ENCODE peak calls at places on chromosome 11, in eight cellular contexts. T is body of pancreas, J is IMR-90, Z is transverse colon, X is tibial nerve, M is sigmoid colon, Y is adrenal gland, A is stomach. L is an unnamed sample. For H3K36me3, the result is how much of the 10 kb centered on the place peaks cover.

GRCh38 chr11:3971756-3972404 is 116.4 kb downstream of the STIM1 start:
- DNase-seq in T (no peak), J (peak), Z (no peak), X (no peak), M (no peak), Y (no peak), A (no peak), L (no peak)

GRCh38 chr11:121777056-121777455 is 324.3 kb upstream of the SORL1-AS1 start:
- DNase-seq in T (no peak), J (no peak), Z (no peak), X (no peak), M (no peak), Y (no peak), A (no peak), L (no peak)

GRCh38 chr11:44854146-44854545 is 96.5 kb downstream of the TP53I11 start:
- DNase-seq in T (peak), J (no peak), Z (no peak), X (no peak), M (no peak), Y (no peak), A (no peak), L (no peak)

GRCh38 chr11:119474682-119475596 is 52.0 kb upstream of the THY1 start:
- DNase-seq in T (peak), J (peak), Z (peak), X (peak), M (peak), Y (peak), A (peak), L (no peak)

GRCh38 chr11:109946322-109946846 is 146.8 kb upstream of the ZC3H12C start:
- DNase-seq in T (peak), J (peak), Z (peak), X (peak), M (peak), Y (peak), A (peak), L (peak)

GRCh38 chr11:115652094-115652493 is 147.9 kb upstream of the CADM1 start:
- DNase-seq in T (no peak), J (no peak), Z (no peak), X (no peak), M (no peak), Y (no peak), A (no peak), L (no peak)

GRCh38 chr11:61507962-61508824 is at the start of gene LRRC10B:
- DNase-seq in T (peak), J (no peak), Z (peak), X (no peak), M (no peak), Y (peak), A (no peak), L (no peak)

GRCh38 chr11:65932558-65932919 is 12.7 kb upstream of the TSGA10IP start:
- DNase-seq in T (no peak), J (no peak), Z (no peak), X (no peak), M (no peak), Y (no peak), A (no peak), L (no peak)

GRCh38 chr11:69919659-69920499 is 100.7 kb upstream of the FGF3 start:
- DNase-seq in T (no peak), J (no peak), Z (no peak), X (peak), M (peak), Y (peak), A (no peak), L (no peak)

GRCh38 chr11:35260342-35260985 is 121.5 kb downstream of the CD44 start:
- DNase-seq in T (no peak), J (peak), Z (no peak), X (no peak), M (no peak), Y (no peak), A (no peak), L (no peak)

GRCh38 chr11:114017723-114018122 is 41.8 kb upstream of the ZBTB16 start:
- DNase-seq in T (no peak), J (no peak), Z (no peak), X (no peak), M (no peak), Y (no peak), A (no peak), L (no peak)

GRCh38 chr11:2445107-2445947 is 519 bp downstream of the KCNQ1 start:
- DNase-seq in T (peak), J (no peak), Z (no peak), X (no peak), M (no peak), Y (no peak), A (peak), L (no peak)

GRCh38 chr11:61682093-61682732 is 2.0 kb downstream of the DAGLA start:
- DNase-seq in T (peak), J (no peak), Z (peak), X (no peak), M (peak), Y (no peak), A (peak), L (no peak)

GRCh38 chr11:1867381-1867780 is 14.5 kb downstream of the LSP1 start:
- DNase-seq in T (no peak), J (no peak), Z (no peak), X (no peak), M (no peak), Y (no peak), A (no peak), L (no peak)

DNA sequence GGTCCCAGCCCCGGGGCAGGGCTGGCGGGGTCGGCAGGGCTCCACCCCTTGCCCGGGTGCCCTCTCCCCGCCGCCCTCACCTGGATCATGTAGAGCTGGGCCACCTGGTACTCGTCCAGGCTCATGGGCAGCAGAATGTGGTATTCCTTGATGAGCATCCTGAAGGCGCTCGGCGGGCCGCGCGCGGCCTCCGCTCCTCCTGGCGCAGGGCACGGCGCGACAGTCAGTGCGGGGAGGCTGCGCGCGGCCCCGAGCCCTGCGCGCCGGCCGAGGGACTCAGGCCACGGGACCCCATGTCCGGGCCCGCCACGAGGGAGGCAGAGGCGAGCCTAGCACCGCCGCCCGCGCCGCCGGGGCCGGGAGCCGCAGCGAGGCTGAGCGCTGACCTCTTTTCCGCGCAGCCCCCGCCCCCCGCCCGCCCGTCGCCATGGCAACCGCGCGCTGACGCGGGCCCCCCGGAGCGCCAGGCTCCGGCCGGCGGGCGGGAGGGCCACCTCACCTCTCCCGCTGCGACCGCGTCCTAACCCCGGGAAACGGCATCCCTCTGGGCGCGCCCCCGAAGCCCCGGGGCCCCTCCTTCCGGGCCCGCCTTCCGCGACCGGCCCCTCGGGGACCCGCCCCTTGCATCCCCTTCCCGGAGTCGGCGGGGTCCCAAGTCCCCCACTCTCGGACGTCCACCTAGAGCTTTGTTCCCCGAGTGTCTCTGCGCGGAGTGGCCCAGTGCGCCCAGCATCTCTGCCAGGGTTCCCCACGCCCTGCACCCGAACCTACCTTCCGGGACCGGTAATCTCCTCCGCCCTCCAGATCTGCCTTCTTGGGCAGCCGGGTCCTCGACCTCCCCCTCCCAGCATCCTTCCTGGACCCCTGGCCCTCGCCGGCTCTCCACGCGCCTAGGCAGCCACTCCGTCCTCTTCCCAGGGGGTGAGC is 877 bp downstream of the PITPNM1 start:
- DNase-seq in T (peak), J (no peak), Z (peak), X (no peak), M (no peak), Y (peak), A (no peak), L (no peak)
- TF ChIP-seq POLR2A in T (no peak), J (no peak), Z (no peak), X (no peak), M (no peak), Y (no peak), A (no peak), L (no peak)

DNA sequence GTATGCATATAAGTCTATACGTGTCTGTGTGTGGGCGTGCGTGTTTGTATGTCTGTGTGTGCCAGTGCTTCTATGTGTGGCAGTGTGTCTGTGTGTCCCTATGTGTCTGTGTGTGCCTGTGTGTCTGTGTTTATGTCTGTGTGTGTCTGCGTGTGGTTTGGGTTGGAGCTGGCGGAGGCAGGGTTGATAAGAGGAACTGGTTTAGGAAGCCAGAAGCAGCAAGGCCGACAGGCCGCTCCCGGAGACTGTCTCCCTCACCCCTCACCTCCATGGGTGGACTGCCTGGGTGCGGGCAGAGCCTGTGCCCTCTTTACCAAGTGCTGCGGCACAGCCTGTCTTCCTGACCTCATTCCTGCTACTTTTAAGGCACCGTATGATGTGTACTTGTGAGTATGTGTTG is 327.1 kb upstream of the B3GAT1 start:
- DNase-seq in T (no peak), J (no peak), Z (no peak), X (no peak), M (no peak), Y (no peak), A (no peak), L (no peak)
- H3K36me3 ChIP-seq in T (under half), J (under half), Z (under half), X (under half), M (under half), Y (under half), A (under half), L (under half)

DNA sequence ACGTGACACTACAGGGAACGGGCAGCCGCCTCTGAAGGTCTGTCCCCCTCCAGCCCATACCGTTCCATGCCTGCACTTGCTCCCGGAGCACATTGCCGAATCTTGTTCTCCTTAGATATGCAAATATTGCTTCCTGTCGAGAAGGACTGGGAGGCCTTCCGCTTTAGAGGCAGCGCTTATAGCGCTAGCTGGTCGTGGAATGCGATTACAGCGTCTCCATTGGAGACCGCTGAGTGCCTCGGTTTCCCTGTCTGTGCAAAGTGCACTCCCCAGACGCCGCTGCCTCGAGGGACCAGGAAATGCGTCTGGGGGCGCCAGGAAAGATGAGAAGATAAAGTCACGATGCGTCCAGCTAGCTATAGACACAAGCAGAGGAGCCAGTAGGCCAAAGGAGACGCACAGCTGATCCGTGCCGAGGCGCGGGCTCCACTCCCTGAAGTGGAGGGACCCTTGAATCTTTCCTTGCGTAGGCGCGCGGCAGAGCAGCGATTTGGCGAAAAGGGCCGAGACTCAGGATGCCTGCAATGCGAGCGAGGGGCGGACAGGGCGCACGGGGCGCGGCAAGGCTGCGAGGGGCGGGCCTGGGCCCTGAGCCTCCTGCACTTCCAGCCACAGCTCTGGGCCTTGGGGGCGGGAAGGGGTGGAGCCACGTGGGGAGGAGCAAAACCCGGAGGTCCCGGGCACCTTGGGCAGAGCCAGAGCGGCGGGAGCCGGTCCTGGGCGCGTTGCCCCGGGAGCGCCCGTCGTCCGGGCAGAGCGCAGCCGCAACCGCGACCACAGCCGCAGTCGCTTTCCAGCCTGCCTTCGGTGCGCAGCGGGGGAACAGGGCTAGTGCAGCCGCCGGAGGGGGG is at the start of gene RASSF10:
- DNase-seq in T (peak), J (no peak), Z (peak), X (no peak), M (peak), Y (no peak), A (peak), L (no peak)
- TF ChIP-seq POLR2A in T (no peak), J (no peak), Z (peak), X (no peak), M (no peak), Y (no peak), A (no peak), L (no peak)

DNA sequence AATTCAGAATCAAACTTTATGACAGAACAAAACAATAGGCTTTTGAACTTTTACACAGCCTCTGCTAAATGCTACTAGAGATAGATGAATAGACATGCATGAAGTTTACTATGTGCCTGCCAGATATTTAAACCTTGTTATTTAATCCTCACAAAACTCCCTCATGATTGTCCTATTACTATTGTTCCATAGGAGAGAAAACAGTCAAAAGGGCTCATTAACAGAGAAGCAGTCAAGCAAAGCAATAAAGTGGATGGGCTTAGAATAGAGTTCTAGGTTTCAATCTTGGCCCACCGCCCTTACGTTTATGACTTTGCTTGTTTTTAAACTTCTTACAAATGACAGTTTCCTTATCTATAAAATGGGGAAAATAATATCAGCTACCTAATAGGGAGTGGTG is 12.9 kb downstream of the CWC15 start:
- DNase-seq in T (no peak), J (no peak), Z (no peak), X (no peak), M (no peak), Y (no peak), A (no peak), L (no peak)
- H3K36me3 ChIP-seq in T (under half), J (under half), Z (under half), X (under half), M (under half), Y (under half), A (half or more), L (half or more)

GRCh38 chr11:828501-829115 is 889 bp downstream of the CRACR2B start:
- DNase-seq in T (no peak), J (no peak), Z (no peak), X (no peak), M (no peak), Y (no peak), A (no peak), L (no peak)

GRCh38 chr11:825366-826231 is 2.1 kb upstream of the CRACR2B start:
- DNase-seq in T (peak), J (no peak), Z (peak), X (no peak), M (no peak), Y (no peak), A (peak), L (no peak)

GRCh38 chr11:826836-827145 is 928 bp upstream of the CRACR2B start:
- DNase-seq in T (no peak), J (no peak), Z (no peak), X (no peak), M (no peak), Y (no peak), A (no peak), L (no peak)

GRCh38 chr11:827861-828167 is at the start of gene CRACR2B:
- DNase-seq in T (no peak), J (no peak), Z (peak), X (no peak), M (no peak), Y (no peak), A (no peak), L (no peak)

GRCh38 chr11:827146-827860 is 416 bp upstream of the CRACR2B start:
- DNase-seq in T (peak), J (no peak), Z (peak), X (no peak), M (no peak), Y (no peak), A (peak), L (no peak)
- TF ChIP-seq POLR2A in T (peak), J (no peak), Z (peak), X (no peak), M (no peak), Y (no peak), A (no peak), L (no peak)

DNA sequence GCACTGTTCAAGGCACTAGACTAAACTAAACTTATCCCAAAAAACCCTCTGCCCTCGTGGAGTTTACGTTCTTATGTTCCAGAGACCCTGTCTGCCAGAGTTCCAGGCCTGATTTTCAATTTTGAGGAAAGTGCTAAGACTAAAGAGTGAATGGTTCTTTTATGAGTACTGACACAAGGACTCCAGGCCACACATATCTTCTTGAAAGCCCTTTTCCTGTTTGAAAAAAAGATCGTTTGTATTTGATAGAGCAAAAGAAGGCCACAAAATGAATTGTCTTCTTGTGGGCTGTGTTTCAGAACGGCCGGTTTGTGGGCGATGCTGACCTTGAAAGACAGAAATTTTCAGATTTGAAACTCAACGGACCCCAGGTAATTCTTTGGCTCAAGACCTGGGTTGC is 32.1 kb downstream of the CTNND1 start:
- DNase-seq in T (no peak), J (no peak), Z (no peak), X (no peak), M (no peak), Y (no peak), A (no peak), L (no peak)
- H3K36me3 ChIP-seq in T (under half), J (under half), Z (under half), X (under half), M (under half), Y (under half), A (half or more), L (half or more)

DNA sequence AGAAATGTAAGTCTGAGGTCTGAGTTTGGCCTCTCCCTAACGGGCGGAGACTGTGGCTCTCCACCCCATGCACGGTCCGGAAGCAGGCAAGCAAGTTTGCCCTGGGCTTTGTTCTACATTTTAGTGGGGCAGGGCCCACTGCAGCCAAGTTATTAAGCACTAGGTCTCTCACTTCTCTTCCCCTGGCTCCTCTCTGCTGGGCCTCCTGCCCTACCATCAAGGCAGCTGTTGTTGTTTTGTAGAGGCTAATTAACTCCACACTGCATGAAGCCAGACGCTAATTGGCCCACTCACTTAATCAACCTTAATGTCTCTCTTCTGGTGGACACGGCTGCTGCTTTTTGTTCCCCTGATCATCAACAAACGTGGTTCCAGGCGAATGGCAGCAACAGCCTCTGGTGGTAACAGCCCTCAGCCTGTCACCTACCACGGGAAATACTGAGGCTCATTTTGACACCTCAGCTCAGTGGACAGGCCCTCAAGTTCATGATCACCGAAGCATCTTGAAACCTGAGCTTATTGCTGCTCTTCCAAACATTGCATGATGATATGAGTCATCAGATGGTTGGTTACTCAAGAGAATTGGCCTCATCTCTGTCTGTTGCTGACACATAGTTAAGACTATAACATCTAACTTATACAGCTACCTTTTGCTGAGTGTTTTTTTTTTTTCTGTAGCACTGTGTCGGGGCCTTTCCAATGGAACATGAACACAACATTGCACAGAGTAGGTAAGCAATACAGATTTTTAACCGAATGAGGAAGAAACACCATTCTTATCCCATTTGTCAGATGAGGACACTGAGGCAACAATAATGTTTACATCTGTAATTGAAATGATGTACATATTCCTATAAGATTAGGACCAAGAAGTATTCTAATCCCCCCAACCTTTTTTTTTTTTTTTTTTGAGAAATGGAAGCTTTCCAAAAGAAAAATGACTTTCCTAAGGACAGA is 20.8 kb upstream of the LMO2 start:
- DNase-seq in T (no peak), J (peak), Z (no peak), X (no peak), M (no peak), Y (no peak), A (no peak), L (no peak)
- TF ChIP-seq POLR2A in T (no peak), J (no peak), Z (no peak), X (no peak), M (no peak), Y (no peak), A (no peak), L (no peak)

DNA sequence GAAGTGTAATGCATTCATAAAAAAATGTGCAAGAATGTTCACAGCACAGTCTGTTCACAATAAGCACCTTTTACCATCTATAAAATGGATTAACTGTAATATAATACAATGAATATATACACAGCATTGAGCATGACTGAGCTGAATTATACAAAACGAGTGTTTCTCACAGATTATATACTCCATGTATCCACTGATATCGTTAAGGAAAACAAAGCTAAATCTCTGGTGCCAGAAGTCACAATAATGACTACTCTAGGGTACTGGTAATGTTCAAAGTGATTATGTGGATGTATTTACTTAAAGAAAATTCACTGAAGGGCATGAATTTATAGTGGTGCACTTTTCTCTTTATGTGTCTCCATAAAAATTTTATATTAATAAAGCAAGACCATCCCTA is 33.2 kb downstream of the ACAT1 start:
- DNase-seq in T (no peak), J (no peak), Z (no peak), X (no peak), M (no peak), Y (no peak), A (no peak), L (no peak)
- H3K36me3 ChIP-seq in T (under half), J (under half), Z (under half), X (under half), M (under half), Y (under half), A (half or more), L (under half)

L was measured in esophagus squamous epithelium.